ENCODE peak calls at places on chromosomes 13 and 19, in four cellular contexts. C is Peyer's patch, R is HCT116, L is SK-N-SH. N is an unnamed sample.

GRCh38 chr19:6457958-6458694 is 1.5 kb downstream of the SLC25A23 start:
- DNase-seq in C (no peak), R (no peak), L (no peak), N (no peak)

GRCh38 chr19:991174-991931 is 7.2 kb downstream of the WDR18 start:
- DNase-seq in L (peak), R (peak), C (no peak), N (no peak)

GRCh38 chr13:112779856-112780604 is 90.2 kb downstream of the ATP11A start:
- DNase-seq in C (no peak), R (no peak), L (peak), N (no peak)

GRCh38 chr13:53782400-53783030 is 753.9 kb downstream of the OLFM4 start:
- DNase-seq in C (no peak), R (no peak), L (peak), N (peak)

GRCh38 chr13:44759723-44760360 is 183.7 kb upstream of the TSC22D1 start:
- DNase-seq in R (no peak), C (no peak), L (no peak), N (no peak)

GRCh38 chr19:14073232-14073924 is 792 bp downstream of the MISP3 start:
- DNase-seq in R (no peak), C (peak), L (peak), N (no peak)

GRCh38 chr19:29819986-29820385 is 8.2 kb downstream of the CCNE1 start:
- DNase-seq in R (no peak), L (no peak), C (no peak), N (no peak)

GRCh38 chr13:93680329-93680728 is 453.7 kb downstream of the GPC6 start:
- DNase-seq in R (no peak), L (no peak), C (no peak), N (no peak)

GRCh38 chr19:16509141-16510061 is 13.2 kb downstream of the C19orf44 start:
- DNase-seq in L (peak), R (no peak), C (no peak), N (peak)

GRCh38 chr13:113742000-113742441 is 17.0 kb upstream of the TMEM255B start:
- DNase-seq in L (peak), C (no peak), R (peak), N (no peak)

GRCh38 chr13:30802501-30802900 is 67.2 kb downstream of the ALOX5AP start:
- DNase-seq in R (no peak), C (no peak), L (no peak), N (no peak)
- H3K4me3 ChIP-seq in R (no peak), C (no peak), L (no peak), N (no peak)

GRCh38 chr13:63631006-63631405 is 2215.4 kb upstream of the PCDH20 start:
- DNase-seq in R (no peak), C (no peak), L (no peak), N (no peak)

DNA sequence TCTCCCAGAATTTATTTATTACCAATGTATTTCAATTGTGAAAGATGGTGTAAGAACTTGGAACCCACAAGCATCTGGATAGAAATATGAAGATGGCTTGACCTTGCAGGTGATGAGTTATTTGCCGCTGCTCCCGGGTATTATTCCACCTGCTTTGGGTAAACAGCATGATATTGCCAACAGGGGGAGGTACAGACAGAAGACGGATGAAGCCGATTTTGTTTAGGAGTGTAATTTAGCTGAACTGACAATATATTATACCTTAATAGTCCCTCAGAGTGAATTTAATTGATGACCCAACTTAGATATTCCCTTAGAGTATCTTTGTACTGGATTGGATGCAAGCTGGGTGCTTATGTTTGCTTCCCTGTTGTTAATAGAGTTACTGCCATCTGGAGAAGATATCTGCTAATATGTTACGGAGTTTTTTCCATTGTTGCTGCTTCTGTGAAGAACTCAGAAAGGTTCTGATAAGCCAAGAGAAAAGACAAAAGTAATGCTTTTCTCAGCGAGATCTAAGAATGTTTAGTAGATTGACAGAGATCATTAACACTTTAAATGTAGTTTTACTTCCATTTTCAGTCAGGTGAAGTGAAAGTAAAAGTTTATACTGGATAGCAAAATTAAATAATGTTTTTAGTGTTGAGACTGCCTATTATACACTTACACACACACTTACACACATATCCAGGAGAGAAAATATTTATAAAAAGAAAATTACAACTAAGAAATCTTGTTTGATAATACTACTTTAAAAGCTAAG is 2220.8 kb upstream of the PCDH20 start:
- DNase-seq in R (peak), L (no peak), C (no peak), N (no peak)
- TF ChIP-seq CTCF in R (peak), L (no peak), C (no peak), N (no peak)

DNA sequence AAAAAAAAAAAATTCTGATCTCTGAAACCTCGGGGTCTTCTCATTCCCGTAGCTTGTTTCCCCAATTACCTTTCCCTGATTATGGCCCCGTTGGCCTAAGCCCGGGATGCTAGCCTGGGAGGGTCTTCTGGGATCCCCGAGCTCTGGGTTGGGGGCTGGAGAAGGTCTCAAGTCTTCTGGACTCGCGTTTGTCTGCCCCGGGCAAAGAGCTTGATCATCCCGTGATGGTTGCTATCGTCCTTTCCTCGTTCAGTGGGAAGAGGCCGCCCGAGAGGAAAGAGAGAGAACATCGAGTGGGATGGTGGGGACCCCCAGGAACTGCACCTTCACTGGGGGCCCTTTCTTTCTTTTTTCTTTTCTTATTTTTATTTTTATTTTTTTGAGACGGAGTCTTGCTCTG is 2.4 kb downstream of the GNA15 start:
- DNase-seq in C (no peak), R (no peak), L (no peak), N (no peak)
- H3K4me3 ChIP-seq in C (no peak), R (no peak), L (no peak), N (no peak)

DNA sequence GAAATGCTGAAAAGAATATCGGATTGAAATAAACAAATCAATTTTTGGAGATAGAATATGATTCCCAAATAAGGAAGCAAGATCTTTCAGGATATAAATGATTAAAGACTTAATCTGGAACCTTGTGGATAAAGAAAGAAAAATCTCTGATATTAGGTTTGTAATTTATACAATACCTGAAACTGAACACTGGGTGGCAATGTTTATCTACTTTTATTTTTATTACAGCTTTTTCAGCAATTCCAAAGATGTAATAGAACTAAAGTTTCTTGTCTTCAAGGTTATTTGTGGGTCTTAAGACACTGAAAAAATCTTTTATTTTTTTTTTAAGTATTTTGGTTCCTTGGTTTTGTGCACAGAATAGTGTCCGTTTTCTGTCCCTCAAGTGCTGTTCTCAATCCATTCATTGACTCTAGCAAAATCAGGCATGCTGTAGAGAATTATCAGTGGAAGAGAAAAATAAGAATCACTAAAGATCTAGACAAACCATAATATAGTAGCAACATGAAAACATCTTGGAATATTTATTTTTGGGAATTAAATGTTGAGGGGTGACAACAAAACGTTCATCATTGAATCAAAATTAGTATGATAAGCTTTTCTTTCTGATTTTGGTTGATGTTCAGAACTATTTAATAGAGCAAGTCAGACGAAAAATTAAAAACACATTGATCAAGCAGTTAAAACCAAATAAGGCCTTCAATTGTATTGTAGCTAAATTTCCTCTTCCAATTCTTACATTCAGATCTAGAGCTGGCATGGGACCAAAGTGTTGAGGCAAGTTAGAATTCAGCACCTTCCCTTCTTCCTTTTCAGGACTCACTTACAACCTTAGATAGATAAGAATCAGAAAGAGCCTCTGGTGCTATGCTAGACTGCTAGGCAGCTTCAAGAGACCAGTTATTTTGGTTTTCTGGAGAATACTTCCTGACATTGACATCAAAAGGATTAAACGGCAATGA is 704.4 kb upstream of the PCDH20 start:
- DNase-seq in R (peak), L (peak), C (no peak), N (peak)
- TF ChIP-seq CTCF in R (peak), L (peak), C (no peak), N (no peak)

GRCh38 chr19:45952691-45953505 is 20.8 kb downstream of the NOVA2 start:
- DNase-seq in C (no peak), L (peak), R (no peak), N (peak)
- H3K4me3 ChIP-seq in C (peak), L (no peak), R (no peak), N (no peak)

GRCh38 chr13:74573654-74574053 is 439.4 kb upstream of the KLF12 start:
- DNase-seq in R (no peak), C (no peak), L (no peak), N (no peak)
- TF ChIP-seq CTCF in R (no peak), C (no peak), L (peak), N (peak)

GRCh38 chr19:18478545-18479311 is 40.8 kb upstream of the ISYNA1 start:
- DNase-seq in R (no peak), C (peak), L (peak), N (no peak)
- H3K4me3 ChIP-seq in R (no peak), C (no peak), L (no peak), N (no peak)

N was measured in astrocyte of the cerebellum.